ENCODE peak calls at places on chromosome 1, in five cellular contexts. L is lower leg skin, I is heart left ventricle, V is IMR-90, R is transverse colon. U is an unnamed sample.

GRCh38 chr1:206909167-206909882 is 12.1 kb downstream of the IL24 start:
- DNase-seq in L (peak; percentile 78), I (peak; percentile 69), V (no peak), R (peak; percentile 76), U (no peak)

GRCh38 chr1:41811978-41812852 is 106.5 kb downstream of the HIVEP3 start:
- DNase-seq in L (peak; percentile 25), I (peak; percentile 67), V (peak; percentile 92), R (peak; percentile 57), U (peak; percentile 48)

GRCh38 chr1:153122831-153123421 is 9.6 kb upstream of the SPRR2F start:
- DNase-seq in L (peak; percentile 22), I (no peak), V (no peak), R (no peak), U (no peak)

GRCh38 chr1:97384294-97384952 is 536.4 kb downstream of the DPYD start:
- DNase-seq in L (no peak), I (no peak), V (peak; percentile 92), R (no peak), U (no peak)

GRCh38 chr1:221801773-221802516 is 60.1 kb upstream of the DUSP10 start:
- DNase-seq in L (no peak), I (no peak), V (peak; percentile 89), R (no peak), U (no peak)

GRCh38 chr1:235004840-235005391 is 123.7 kb downstream of the TOMM20 start:
- DNase-seq in L (no peak), I (no peak), V (no peak), R (no peak), U (no peak)

GRCh38 chr1:198848649-198849048 is 209.8 kb downstream of the PTPRC start:
- DNase-seq in L (no peak), I (no peak), V (no peak), R (no peak), U (no peak)

GRCh38 chr1:27807385-27807784 is 23.2 kb upstream of the PPP1R8 start:
- DNase-seq in L (no peak), I (no peak), V (no peak), R (no peak), U (no peak)

GRCh38 chr1:192805832-192806323 is 3.0 kb upstream of the RGS2 start:
- DNase-seq in L (peak; percentile 29), I (no peak), V (peak; percentile 91), R (no peak), U (peak; percentile 65)

GRCh38 chr1:150874455-150875196 is 1.8 kb downstream of the ARNT start:
- DNase-seq in L (no peak), I (no peak), V (no peak), R (no peak), U (no peak)

GRCh38 chr1:24963943-24964677 is 34.0 kb upstream of the RUNX3 start:
- DNase-seq in L (no peak), I (no peak), V (no peak), R (no peak), U (no peak)

GRCh38 chr1:40692429-40692905 is 963 bp downstream of the NFYC start:
- DNase-seq in L (peak; percentile 22), I (no peak), V (peak; percentile 25), R (no peak), U (no peak)

GRCh38 chr1:110250749-110251148 is 40.6 kb downstream of the KCNC4 start:
- DNase-seq in L (no peak), I (no peak), V (no peak), R (no peak), U (no peak)

GRCh38 chr1:97849350-97850339 is 71.2 kb downstream of the DPYD start:
- DNase-seq in L (no peak), I (no peak), V (peak; percentile 89), R (no peak), U (no peak)

GRCh38 chr1:26862781-26863676 is at the start of gene SFN:
- DNase-seq in L (peak; percentile 76), I (no peak), V (no peak), R (peak; percentile 91), U (no peak)

GRCh38 chr1:203278087-203278884 is 27.0 kb upstream of the BTG2 start:
- DNase-seq in L (peak; percentile 87), I (peak; percentile 95), V (peak; percentile 81), R (peak; percentile 83), U (no peak)
- TF ChIP-seq POLR2A in L (no peak), I (peak; percentile 65), V (peak; percentile 60), R (peak; percentile 40), U (no peak)

GRCh38 chr1:83508485-83509151 is 490.3 kb downstream of the TTLL7 start:
- DNase-seq in L (peak; percentile 31), I (no peak), V (peak; percentile 41), R (no peak), U (no peak)

GRCh38 chr1:83505148-83505547 is 493.8 kb downstream of the TTLL7 start:
- DNase-seq in L (no peak), I (no peak), V (no peak), R (no peak), U (no peak)

GRCh38 chr1:83512371-83513004 is 486.4 kb downstream of the TTLL7 start:
- DNase-seq in L (no peak), I (no peak), V (no peak), R (no peak), U (no peak)

GRCh38 chr1:83511327-83511726 is 487.6 kb downstream of the TTLL7 start:
- DNase-seq in L (no peak), I (no peak), V (no peak), R (no peak), U (no peak)

GRCh38 chr1:83509229-83509870 is 489.6 kb downstream of the TTLL7 start:
- DNase-seq in L (no peak), I (no peak), V (no peak), R (no peak), U (no peak)
- TF ChIP-seq POLR2A in L (no peak), I (no peak), V (no peak), R (no peak), U (no peak)

DNA sequence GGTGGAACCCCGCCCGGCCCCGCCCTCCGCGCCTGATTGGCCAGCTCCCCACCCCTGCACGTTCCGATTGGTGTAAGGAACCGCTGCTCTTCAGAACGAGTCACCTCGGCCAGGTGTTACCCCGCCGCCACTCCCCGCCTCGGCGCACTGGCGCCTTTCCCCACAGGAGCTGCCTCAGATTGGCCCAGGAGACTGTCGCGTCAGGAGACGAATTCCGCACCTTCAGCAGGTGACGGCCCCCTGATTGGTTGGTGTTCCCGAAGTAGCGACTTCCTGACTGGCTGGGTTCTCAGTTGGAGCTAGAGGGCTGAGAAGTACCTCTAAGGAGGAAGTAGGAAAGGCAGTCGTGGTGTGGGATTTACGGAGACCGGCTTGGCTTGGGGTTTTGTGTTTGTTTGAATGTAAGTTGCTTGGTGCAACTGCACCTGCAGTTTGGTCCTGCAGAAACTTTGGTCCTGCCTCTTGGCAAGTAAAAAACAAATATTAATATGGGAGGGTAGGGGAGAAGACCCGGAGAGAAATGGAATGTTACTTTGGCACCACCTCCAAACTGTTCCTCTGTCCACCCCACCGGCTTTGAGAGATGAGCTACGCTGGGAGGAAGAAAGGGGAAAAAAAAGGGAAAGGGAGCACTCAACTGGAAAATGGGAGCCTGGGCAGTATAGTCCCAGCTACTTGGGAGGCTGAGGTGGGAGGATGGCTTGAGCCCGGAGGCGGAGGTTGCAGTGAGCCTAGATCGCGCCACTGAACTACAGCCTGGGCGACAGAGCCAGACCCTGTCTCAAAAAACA is 411 bp upstream of the F11R start:
- DNase-seq in L (peak; percentile 89), I (peak; percentile 84), V (peak; percentile 20), R (peak; percentile 97), U (peak; percentile 91)
- TF ChIP-seq POLR2A in L (no peak), I (peak; percentile 9), V (no peak), R (peak; percentile 98), U (peak; percentile 84)

GRCh38 chr1:66526991-66527390 is 7.0 kb upstream of the SGIP1 start:
- DNase-seq in L (no peak), I (no peak), V (no peak), R (no peak), U (no peak)
- TF ChIP-seq POLR2A in L (no peak), I (no peak), V (no peak), R (no peak), U (no peak)

GRCh38 chr1:32356478-32356877 is 5.8 kb downstream of the FAM229A start:
- DNase-seq in L (no peak), I (no peak), V (no peak), R (no peak), U (no peak)
- TF ChIP-seq POLR2A in L (no peak), I (no peak), V (no peak), R (no peak), U (no peak)

DNA sequence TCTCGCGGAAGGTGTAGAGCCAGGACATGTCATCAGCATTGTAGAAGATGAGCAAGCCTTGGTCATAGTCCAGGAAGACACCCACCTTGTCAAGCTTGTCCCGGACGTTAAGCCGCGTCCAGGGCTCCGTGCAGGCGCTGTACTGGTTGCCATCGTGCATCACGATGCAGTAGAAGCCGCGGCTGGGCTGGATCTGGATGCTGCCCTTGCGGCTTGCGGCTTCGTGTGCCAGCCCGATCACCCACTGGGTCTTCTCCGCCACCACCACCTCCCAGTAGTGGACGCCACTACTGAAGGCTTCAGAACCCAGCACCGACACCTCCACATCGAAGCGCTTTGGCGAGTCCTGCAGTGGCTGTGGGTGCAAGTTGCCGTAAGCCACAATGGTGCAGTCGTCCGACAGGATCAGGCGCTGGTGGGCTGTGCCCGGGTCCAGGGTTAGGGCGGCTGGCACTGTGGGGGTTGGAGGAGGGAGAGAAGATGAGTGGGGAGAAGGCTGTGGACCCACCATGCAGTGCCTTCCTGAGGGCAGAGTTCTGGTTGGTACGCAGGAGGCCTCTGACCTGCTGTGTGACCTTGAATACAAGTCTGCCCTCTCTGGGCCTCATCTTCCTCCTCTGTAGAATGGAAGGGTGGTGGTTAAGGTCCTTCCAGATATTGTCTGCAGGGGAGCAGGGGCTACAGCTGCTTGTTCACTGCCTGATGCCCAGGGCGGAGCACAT is 34.4 kb downstream of the TRIM62 start:
- DNase-seq in L (no peak), I (no peak), V (no peak), R (no peak), U (no peak)
- TF ChIP-seq POLR2A in L (no peak), I (no peak), V (no peak), R (no peak), U (no peak)